ENCODE peak calls at places on chromosomes 6 and 20, in six cellular contexts. Q, Z, A, E, R and J are unnamed samples.

GRCh38 chr6:20868397-20869185 is 334.3 kb downstream of the CDKAL1 start:
- DNase-seq in R (peak), Z (peak), A (no peak), Q (no peak), E (no peak), J (no peak)

GRCh38 chr20:57395111-57395959 is 4.1 kb downstream of the RBM38 start:
- DNase-seq in E (peak), R (peak), Q (peak), A (no peak), Z (peak), J (peak)

GRCh38 chr6:130425532-130425931 is 59.7 kb downstream of the TMEM200A start:
- DNase-seq in Q (peak), R (no peak), E (no peak), Z (no peak), A (peak), J (no peak)

GRCh38 chr6:14559754-14560527 is 442.4 kb downstream of the CD83 start:
- DNase-seq in Q (peak), Z (no peak), E (no peak), R (no peak), A (no peak), J (no peak)

GRCh38 chr20:45060341-45060740 is 40.6 kb downstream of the KCNS1 start:
- DNase-seq in Q (no peak), E (no peak), R (no peak), Z (no peak), A (no peak), J (no peak)

GRCh38 chr20:34042286-34042685 is 48.6 kb downstream of the RALY start:
- DNase-seq in Q (no peak), Z (no peak), A (no peak), R (no peak), E (no peak), J (no peak)

GRCh38 chr6:100116409-100117194 is 122.6 kb upstream of the MCHR2 start:
- DNase-seq in E (peak), R (peak), Z (peak), A (peak), Q (peak), J (peak)

GRCh38 chr6:166770216-166771116 is 143.4 kb upstream of the RPS6KA2 start:
- DNase-seq in A (no peak), E (no peak), R (no peak), Z (peak), Q (peak), J (no peak)

GRCh38 chr6:23280445-23280844 is 711.1 kb downstream of the HDGFL1 start:
- DNase-seq in A (no peak), R (no peak), E (no peak), Q (no peak), Z (peak), J (no peak)

GRCh38 chr6:24358219-24358821 is 461 bp upstream of the DCDC2 start:
- DNase-seq in E (no peak), A (no peak), R (no peak), Q (no peak), Z (no peak), J (no peak)

GRCh38 chr6:90454835-90455427 is 131.9 kb downstream of the MAP3K7 start:
- DNase-seq in A (no peak), E (no peak), Z (no peak), R (no peak), Q (no peak), J (no peak)

GRCh38 chr20:46011631-46012482 is 3.1 kb downstream of the MMP9 start:
- DNase-seq in A (no peak), R (peak), E (peak), Z (peak), Q (peak), J (no peak)

GRCh38 chr6:135182120-135182992 is 1.2 kb downstream of the MYB start:
- DNase-seq in Q (no peak), A (peak), E (no peak), R (peak), Z (peak), J (peak)

GRCh38 chr6:141152951-141153350 is 979.8 kb upstream of the GJE1 start:
- DNase-seq in R (no peak), Z (no peak), A (no peak), E (no peak), Q (no peak), J (no peak)
- H2BK120ac ChIP-seq in R (peak), Z (no peak), A (no peak), E (no peak), Q (no peak), J (no peak)

DNA sequence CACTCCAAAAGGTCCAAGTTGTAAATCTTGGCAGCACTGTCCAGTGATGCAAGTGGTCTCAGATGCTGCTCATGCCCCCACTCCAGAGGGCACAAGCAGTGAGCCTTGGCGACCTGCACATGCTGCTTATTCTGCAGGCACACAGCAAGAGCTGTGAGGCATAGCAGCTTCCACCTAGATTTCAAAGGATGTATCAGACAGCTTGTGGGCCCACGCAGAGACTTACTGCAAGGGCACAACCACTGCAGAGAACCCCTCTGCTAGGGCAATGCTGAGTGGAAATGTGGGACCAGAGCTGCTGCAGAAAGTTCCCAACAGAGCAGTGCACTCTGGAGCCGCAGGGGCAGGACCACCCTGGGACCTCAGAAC is 26.4 kb downstream of the SDHAF4 start:
- DNase-seq in Z (no peak), Q (no peak), R (no peak), E (no peak), A (no peak), J (no peak)
- H3K23ac ChIP-seq in Z (no peak), Q (no peak), R (no peak), E (no peak), A (no peak), J (no peak)

DNA sequence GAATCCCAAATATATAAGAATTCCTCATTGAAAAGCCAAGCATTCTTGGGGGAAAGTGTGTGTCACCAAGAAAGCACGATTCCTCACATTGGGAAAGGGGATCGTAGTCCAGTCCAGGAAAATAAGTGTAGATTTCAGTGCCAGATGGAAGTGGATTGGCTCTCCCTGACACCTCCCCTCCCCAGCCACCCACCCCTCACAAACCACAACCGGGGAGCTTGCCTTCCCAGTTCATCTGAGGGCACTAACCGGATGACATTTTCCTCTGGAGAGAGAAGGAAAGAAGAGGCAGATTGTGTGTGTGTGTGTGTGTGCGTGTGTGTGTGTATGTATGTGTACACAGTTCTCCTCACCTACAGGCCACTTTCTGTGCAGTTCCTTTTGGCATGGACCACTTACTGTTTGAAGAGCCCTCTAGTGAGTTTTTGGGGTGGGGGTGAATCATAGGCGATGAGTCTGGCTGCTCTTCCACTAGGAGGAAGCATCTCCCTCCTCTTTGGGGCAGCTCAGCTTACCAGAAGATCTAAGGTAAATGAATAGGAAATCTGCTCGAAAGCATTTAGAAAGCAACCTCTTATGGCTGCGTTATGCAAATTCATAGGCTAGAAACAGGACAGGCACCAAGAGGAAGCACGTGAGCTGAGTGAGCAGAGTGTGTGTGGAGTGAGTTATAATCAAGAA is 20.8 kb downstream of the DAAM2 start:
- DNase-seq in E (no peak), A (peak), Z (peak), R (no peak), Q (peak), J (no peak)
- H3K9ac ChIP-seq in E (no peak), A (peak), Z (no peak), R (no peak), Q (peak), J (no peak)

DNA sequence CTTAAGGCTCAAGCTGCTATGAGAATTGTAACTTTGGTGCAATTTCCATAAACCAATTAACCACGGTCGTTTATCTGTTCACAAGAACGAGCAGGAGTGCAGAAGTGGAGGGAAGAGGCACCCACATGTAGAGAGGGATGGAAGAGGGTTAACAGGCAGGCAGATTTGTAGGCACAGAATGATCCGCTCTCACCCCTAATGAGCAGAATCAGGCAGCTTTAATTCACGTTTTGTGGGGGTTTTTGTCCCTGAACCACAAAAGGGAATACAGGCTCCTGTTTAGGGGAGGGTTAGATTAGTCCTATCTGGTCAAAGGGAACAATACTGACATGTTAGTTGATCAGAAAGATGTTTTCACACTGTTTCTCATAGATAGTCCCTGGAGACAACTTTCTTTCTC is 959.1 kb downstream of the TFAP2A start:
- DNase-seq in R (no peak), A (no peak), Z (peak), E (no peak), Q (no peak), J (no peak)
- H2BK120ac ChIP-seq in R (no peak), A (no peak), Z (no peak), E (no peak), Q (no peak), J (no peak)

DNA sequence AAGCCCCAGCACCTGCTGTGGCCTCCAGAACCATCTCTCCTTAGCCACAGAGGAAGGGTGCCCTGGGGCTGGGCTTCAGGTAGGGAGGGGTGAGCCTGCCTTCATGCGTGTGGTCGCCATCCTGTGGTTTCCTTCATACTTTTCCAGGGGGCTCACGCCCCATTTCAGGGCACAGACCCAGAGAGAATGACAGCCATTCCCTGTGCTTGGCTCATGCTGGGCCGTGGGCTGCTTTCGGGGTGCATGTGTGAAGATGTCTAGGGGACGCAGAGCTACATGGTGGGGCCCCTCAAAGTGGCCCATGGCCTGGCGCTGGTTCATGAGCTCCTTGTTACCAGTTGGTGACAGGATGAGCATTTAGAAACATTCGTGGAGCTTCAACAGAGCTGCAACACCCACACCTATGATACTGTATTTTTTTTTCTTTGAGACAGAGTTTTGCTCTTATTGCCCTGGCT is 190.3 kb upstream of the SLC24A3 start:
- DNase-seq in A (no peak), R (no peak), E (no peak), Z (no peak), Q (no peak), J (no peak)
- H3K23ac ChIP-seq in A (no peak), R (no peak), E (no peak), Z (no peak), Q (no peak), J (no peak)

GRCh38 chr6:41561931-41562632 is 15.9 kb downstream of the FOXP4 start:
- DNase-seq in R (no peak), Z (no peak), Q (no peak), E (no peak), A (no peak), J (no peak)

GRCh38 chr6:41561386-41561785 is 15.2 kb downstream of the FOXP4 start:
- DNase-seq in E (no peak), Q (no peak), A (no peak), Z (no peak), R (no peak), J (no peak)

GRCh38 chr6:41560440-41561192 is 14.4 kb downstream of the FOXP4 start:
- DNase-seq in Z (peak), Q (no peak), E (no peak), A (peak), R (peak), J (peak)

GRCh38 chr6:41558033-41558807 is 12.0 kb downstream of the FOXP4 start:
- DNase-seq in Z (no peak), E (no peak), R (no peak), A (no peak), Q (peak), J (no peak)

GRCh38 chr6:41559655-41560439 is 13.7 kb downstream of the FOXP4 start:
- DNase-seq in R (no peak), Q (no peak), E (no peak), Z (no peak), A (no peak), J (no peak)
- H3K9ac ChIP-seq in R (no peak), Q (no peak), E (no peak), Z (peak), A (peak), J (no peak)